ENCODE peak calls at places on chromosomes 1 and 21, in four cellular contexts. One of them, this sample, is unnamed.

GRCh38 chr1:91831132-91831930 is 54.6 kb downstream of the TGFBR3 start:
- DNase-seq in K562: no peak
- DNase-seq in HepG2: no peak
- DNase-seq in SK-N-SH: no peak
- DNase-seq in this sample: no peak

GRCh38 chr1:28887418-28887834 is 26.9 kb upstream of the EPB41 start:
- DNase-seq in K562: peak
- DNase-seq in HepG2: no peak
- DNase-seq in SK-N-SH: peak
- DNase-seq in this sample: no peak

GRCh38 chr1:184610872-184611614 is 143.6 kb downstream of the EDEM3 start:
- DNase-seq in SK-N-SH: peak
- DNase-seq in HepG2: no peak
- DNase-seq in K562: no peak
- DNase-seq in this sample: no peak

GRCh38 chr1:33768106-33768505 is 95.8 kb upstream of the HMGB4 start:
- DNase-seq in SK-N-SH: no peak
- DNase-seq in HepG2: no peak
- DNase-seq in K562: no peak
- DNase-seq in this sample: no peak

GRCh38 chr1:246492611-246493245 is 14.4 kb downstream of the SMYD3 start:
- DNase-seq in SK-N-SH: peak
- DNase-seq in HepG2: peak
- DNase-seq in K562: peak
- DNase-seq in this sample: peak

GRCh38 chr1:163897401-163898169 is 575.8 kb downstream of the NUF2 start:
- DNase-seq in K562: no peak
- DNase-seq in HepG2: no peak
- DNase-seq in SK-N-SH: no peak
- DNase-seq in this sample: no peak

GRCh38 chr21:36854391-36854790 is 112.1 kb downstream of the HLCS start:
- DNase-seq in SK-N-SH: peak
- DNase-seq in HepG2: peak
- DNase-seq in K562: peak
- DNase-seq in this sample: no peak

GRCh38 chr1:115496904-115497527 is 144.8 kb upstream of the VANGL1 start:
- DNase-seq in K562: no peak
- DNase-seq in SK-N-SH: no peak
- DNase-seq in HepG2: no peak
- DNase-seq in this sample: no peak

GRCh38 chr1:162550925-162551324 is 10.6 kb upstream of the UAP1 start:
- DNase-seq in SK-N-SH: no peak
- DNase-seq in K562: no peak
- DNase-seq in HepG2: no peak
- DNase-seq in this sample: no peak

GRCh38 chr1:226097866-226098625 is 35.5 kb downstream of the H3-3A start:
- DNase-seq in K562: no peak
- DNase-seq in HepG2: no peak
- DNase-seq in SK-N-SH: no peak
- DNase-seq in this sample: no peak

GRCh38 chr1:48859429-48859828 is 82.7 kb upstream of the BEND5 start:
- DNase-seq in SK-N-SH: no peak
- DNase-seq in K562: no peak
- DNase-seq in HepG2: no peak
- DNase-seq in this sample: no peak

DNA sequence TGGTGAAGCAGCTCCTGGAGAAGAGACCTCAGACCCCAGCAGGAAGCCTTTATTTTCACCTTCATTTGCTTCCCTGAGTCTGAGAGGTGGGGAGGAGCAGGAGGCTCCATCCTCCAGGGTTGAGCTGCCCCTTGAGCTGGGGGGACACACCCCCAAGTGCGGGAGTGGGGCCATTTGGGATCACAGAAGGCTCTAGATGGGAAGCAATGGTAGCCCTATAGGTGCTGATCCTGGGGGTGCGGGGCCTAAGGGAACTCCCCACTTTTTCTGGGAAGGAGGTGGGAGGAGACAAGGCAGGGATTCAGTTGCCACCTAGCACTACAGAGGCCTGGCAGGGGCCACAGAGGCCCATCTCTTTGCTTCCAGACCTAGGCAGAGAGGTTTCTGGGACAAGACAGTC is 247.9 kb upstream of the CSF3R start:
- DNase-seq in SK-N-SH: no peak
- DNase-seq in K562: no peak
- DNase-seq in HepG2: no peak
- DNase-seq in this sample: no peak
- TF ChIP-seq ELF1 in SK-N-SH: no peak
- TF ChIP-seq ELF1 in K562: no peak
- TF ChIP-seq ELF1 in HepG2: no peak
- TF ChIP-seq ELF1 in this sample: no peak

GRCh38 chr1:230174041-230174440 is 107.0 kb downstream of the GALNT2 start:
- DNase-seq in K562: no peak
- DNase-seq in HepG2: no peak
- DNase-seq in SK-N-SH: no peak
- DNase-seq in this sample: no peak
- TF ChIP-seq ELF1 in K562: no peak
- TF ChIP-seq ELF1 in HepG2: no peak
- TF ChIP-seq ELF1 in SK-N-SH: no peak
- TF ChIP-seq ELF1 in this sample: no peak

GRCh38 chr1:8908388-8909151 is 30.1 kb upstream of the ENO1 start:
- DNase-seq in SK-N-SH: no peak
- DNase-seq in K562: no peak
- DNase-seq in HepG2: no peak
- DNase-seq in this sample: no peak
- TF ChIP-seq ELF1 in SK-N-SH: no peak
- TF ChIP-seq ELF1 in K562: no peak
- TF ChIP-seq ELF1 in HepG2: no peak
- TF ChIP-seq ELF1 in this sample: no peak

DNA sequence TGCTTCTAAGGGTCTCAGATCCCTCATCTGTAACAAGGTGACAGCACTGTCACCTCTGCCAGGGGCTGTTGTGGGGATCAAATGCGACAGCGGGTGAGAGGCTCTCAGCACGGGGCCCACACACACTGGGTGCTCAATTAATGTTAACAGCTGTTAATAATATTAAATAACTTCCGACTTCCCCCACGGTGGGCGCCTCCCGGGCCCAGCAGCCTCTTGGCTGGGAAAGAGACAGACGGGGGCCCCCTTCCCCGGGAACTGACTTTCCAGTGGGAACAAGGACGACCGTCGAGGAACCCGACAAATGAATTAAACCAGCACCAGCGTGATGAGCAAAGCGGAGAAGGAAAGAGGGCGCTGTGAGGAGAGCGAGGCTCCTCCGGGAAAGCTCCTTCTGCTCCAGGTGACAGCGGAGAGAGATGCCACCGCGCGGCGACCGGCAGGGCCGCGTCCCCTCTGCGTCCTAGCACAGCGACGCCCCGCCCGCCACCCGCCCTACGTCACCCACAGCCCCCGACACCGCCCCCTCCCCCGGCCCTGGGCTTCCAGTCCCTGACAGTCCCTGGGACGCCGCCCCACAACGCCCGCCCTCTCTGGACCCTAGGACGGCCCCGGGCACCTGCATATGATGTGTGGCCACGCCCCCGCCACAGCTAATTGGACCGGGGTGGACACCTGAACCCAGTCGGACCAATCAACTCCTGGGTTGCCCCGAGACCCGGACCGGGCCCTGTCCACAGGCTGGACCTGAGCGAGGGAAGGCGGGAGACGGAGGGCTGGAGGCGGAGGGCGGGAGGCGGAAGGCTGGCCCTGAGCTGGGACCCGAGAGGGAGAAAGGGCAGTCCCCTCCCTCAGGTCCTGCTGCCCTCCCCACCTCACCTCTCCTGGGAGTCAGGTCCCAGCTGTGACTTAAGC is 38.2 kb downstream of the MATN1 start:
- DNase-seq in HepG2: peak
- DNase-seq in SK-N-SH: peak
- DNase-seq in K562: peak
- DNase-seq in this sample: peak
- TF ChIP-seq ELF1 in HepG2: no peak
- TF ChIP-seq ELF1 in SK-N-SH: no peak
- TF ChIP-seq ELF1 in K562: no peak
- TF ChIP-seq ELF1 in this sample: no peak

GRCh38 chr1:87155648-87156047 is 173.0 kb upstream of the LMO4 start:
- DNase-seq in HepG2: no peak
- DNase-seq in SK-N-SH: peak
- DNase-seq in K562: no peak
- DNase-seq in this sample: no peak
- TF ChIP-seq ELF1 in HepG2: no peak
- TF ChIP-seq ELF1 in SK-N-SH: no peak
- TF ChIP-seq ELF1 in K562: no peak
- TF ChIP-seq ELF1 in this sample: no peak

DNA sequence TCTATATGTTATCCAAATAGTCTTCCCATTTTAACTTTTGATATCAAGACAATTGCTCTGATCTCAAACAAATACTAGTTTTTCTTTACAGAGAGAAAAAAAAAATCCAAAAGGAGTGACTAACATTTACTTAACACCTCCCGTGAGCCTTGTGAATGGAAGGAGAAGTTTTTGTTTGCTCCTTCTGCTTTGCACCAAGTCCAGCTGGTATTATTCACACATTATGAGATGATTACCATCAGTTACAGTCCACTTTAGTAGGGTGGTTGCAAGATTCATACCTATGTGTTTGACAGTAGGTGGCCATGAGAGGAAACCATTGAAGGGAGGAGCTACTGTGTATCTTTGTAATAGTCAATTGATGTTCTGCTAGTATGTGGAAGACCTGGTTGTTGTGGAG is 443.4 kb upstream of the ZP4 start:
- DNase-seq in HepG2: no peak
- DNase-seq in K562: no peak
- DNase-seq in SK-N-SH: no peak
- DNase-seq in this sample: no peak
- TF ChIP-seq ELF1 in HepG2: no peak
- TF ChIP-seq ELF1 in K562: no peak
- TF ChIP-seq ELF1 in SK-N-SH: no peak
- TF ChIP-seq ELF1 in this sample: no peak

DNA sequence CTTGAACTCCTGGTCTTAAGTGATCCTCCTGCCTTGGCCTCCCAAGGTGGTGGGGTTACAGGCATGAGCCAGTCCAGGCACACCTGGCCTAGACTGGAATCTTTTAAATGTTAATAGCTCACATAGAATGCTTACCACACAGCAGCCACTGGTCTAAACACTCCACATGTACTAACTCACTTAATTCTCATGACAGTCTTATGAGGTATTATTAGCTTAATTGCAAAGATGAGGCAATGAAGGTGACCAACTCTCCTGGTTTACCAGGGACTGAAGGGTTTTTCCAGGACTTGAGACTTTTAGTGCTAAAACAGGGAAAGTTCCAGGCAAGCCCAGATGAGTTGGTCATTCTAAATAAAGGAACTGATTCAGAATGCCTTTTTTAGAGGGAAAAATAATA is 6.9 kb upstream of the STMN1 start:
- DNase-seq in SK-N-SH: no peak
- DNase-seq in K562: no peak
- DNase-seq in HepG2: no peak
- DNase-seq in this sample: no peak
- TF ChIP-seq ELF1 in SK-N-SH: no peak
- TF ChIP-seq ELF1 in K562: no peak
- TF ChIP-seq ELF1 in HepG2: no peak
- TF ChIP-seq ELF1 in this sample: no peak

GRCh38 chr1:108747898-108748297 is 1.4 kb downstream of the STXBP3 start:
- DNase-seq in SK-N-SH: no peak
- DNase-seq in HepG2: no peak
- DNase-seq in K562: no peak
- DNase-seq in this sample: no peak

GRCh38 chr1:108749081-108749480 is 2.6 kb downstream of the STXBP3 start:
- DNase-seq in SK-N-SH: no peak
- DNase-seq in HepG2: no peak
- DNase-seq in K562: no peak
- DNase-seq in this sample: no peak

GRCh38 chr1:108747128-108747827 is 804 bp downstream of the STXBP3 start:
- DNase-seq in K562: peak
- DNase-seq in HepG2: peak
- DNase-seq in SK-N-SH: peak
- DNase-seq in this sample: peak

GRCh38 chr1:108753363-108753762 is 6.9 kb downstream of the STXBP3 start:
- DNase-seq in SK-N-SH: no peak
- DNase-seq in K562: no peak
- DNase-seq in HepG2: no peak
- DNase-seq in this sample: no peak

DNA sequence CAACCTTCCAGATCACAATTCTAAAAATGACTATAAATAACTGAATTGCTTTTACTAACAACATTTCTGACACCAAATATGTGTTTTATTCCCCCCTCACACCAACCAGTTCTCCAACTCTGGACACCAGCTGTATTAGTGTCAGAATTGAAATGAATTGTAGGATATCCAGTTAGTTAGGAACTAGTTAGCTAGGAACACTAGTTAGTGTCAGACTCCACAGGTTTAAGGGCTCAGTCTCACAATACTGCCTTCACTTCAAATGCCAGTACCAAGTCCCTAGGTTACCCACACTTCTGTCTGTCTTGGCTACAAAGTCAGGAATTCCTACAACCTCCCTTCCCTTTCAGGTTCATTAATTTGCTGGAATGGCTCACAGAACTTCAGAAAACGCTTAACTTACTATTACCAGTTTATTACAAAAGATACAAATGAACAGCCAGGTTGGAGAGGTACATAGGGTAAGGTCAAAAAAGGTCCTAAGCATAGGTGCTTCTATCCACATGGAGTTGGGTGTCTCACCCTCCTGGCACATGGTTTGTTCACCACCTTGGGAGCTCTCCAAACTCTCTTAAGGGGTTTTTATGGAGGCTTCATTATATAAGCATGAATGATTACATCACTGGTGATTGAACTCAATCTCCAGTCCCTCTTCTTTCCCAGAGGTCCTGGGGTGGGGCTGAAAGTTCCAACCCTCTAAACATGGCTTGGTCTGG is 4.2 kb downstream of the STXBP3 start:
- DNase-seq in SK-N-SH: no peak
- DNase-seq in K562: no peak
- DNase-seq in HepG2: no peak
- DNase-seq in this sample: no peak
- TF ChIP-seq ELF1 in SK-N-SH: no peak
- TF ChIP-seq ELF1 in K562: no peak
- TF ChIP-seq ELF1 in HepG2: no peak
- TF ChIP-seq ELF1 in this sample: no peak

This sample was measured in HCT116.